ENCODE peak calls at places on chromosomes 6 and 20, in eight cellular contexts. H is activated naive CD8-positive, alpha-beta T cell treated with anti-CD3 and anti-CD28 coated beads, Interleukin-2, amount 50 U/mL, for 24 hours; P is A549; J is ACHN; I is neural progenitor cell; Z is LoVo; N is NCI-H1694 treated with DMSO at 0.1 percent for 48 hours; Q is T-helper 1 cell. L is an unnamed sample.

GRCh38 chr6:98875375-98875774 is 41.0 kb downstream of the POU3F2 start:
- DNase-seq in J (no peak), I (no peak), H (no peak), N (no peak), Q (no peak), P (no peak), Z (no peak), L (no peak)

GRCh38 chr6:134097114-134097707 is 44.8 kb upstream of the SLC2A12 start:
- DNase-seq in Q (peak; percentile 46), P (peak; percentile 58), I (peak; percentile 89), Z (peak; percentile 63), J (peak; percentile 61), H (peak; percentile 64), N (peak; percentile 36), L (peak; percentile 67)

GRCh38 chr20:63234693-63235398 is 859 bp upstream of the BIRC7 start:
- DNase-seq in P (peak; percentile 78), Q (no peak), J (no peak), I (peak; percentile 79), H (peak; percentile 37), N (no peak), Z (no peak), L (no peak)

GRCh38 chr6:141464490-141464889 is 668.2 kb upstream of the GJE1 start:
- DNase-seq in Z (no peak), H (no peak), I (no peak), N (peak; percentile 58), Q (no peak), P (peak; percentile 44), J (peak; percentile 60), L (no peak)

GRCh38 chr20:32839227-32839981 is 19.3 kb upstream of the EFCAB8 start:
- DNase-seq in P (no peak), Q (no peak), J (no peak), H (no peak), N (no peak), Z (no peak), I (no peak), L (no peak)

GRCh38 chr20:20772492-20773047 is 60.1 kb upstream of the RALGAPA2 start:
- DNase-seq in Q (no peak), J (no peak), H (no peak), P (no peak), Z (no peak), N (no peak), I (no peak), L (no peak)

GRCh38 chr6:35876902-35877301 is 44.0 kb downstream of the SRPK1 start:
- DNase-seq in Q (no peak), Z (no peak), I (peak; percentile 60), P (no peak), J (no peak), N (no peak), H (no peak), L (no peak)

GRCh38 chr20:25278636-25279361 is 30.9 kb downstream of the PYGB start:
- DNase-seq in I (no peak), P (no peak), Z (no peak), N (no peak), Q (peak; percentile 4), H (no peak), J (no peak), L (no peak)

GRCh38 chr6:40885139-40885774 is 153.8 kb downstream of the UNC5CL start:
- DNase-seq in N (no peak), I (no peak), P (no peak), J (no peak), Z (no peak), Q (no peak), H (no peak), L (no peak)

GRCh38 chr6:26205161-26205624 is 118.0 kb downstream of the HFE start:
- DNase-seq in Z (peak; percentile 84), P (peak; percentile 89), H (peak; percentile 78), Q (peak; percentile 71), N (peak; percentile 48), I (peak; percentile 89), J (peak; percentile 89), L (peak; percentile 57)

L was measured in HCT116.